ENCODE peak calls at places on chromosome X, in four cellular contexts. T, N, X and S are unnamed samples.
A peak's percentile ranks its signal among the peaks of the same experiment; 100 is the strongest.

GRCh38 chrX:49190783-49191032 is 4.5 kb upstream of the PRICKLE3 start:
- DNase-seq in T (no peak), N (no peak), X (no peak), S (no peak)

GRCh38 chrX:30904186-30904585 is 15.1 kb upstream of the TAB3 start:
- DNase-seq in T (no peak), N (no peak), X (no peak), S (no peak)

GRCh38 chrX:48695524-48695875 is 1.0 kb upstream of the SUV39H1 start:
- DNase-seq in T (no peak), N (no peak), X (no peak), S (no peak)

GRCh38 chrX:93454509-93454908 is 218.9 kb downstream of the NAP1L3 start:
- DNase-seq in T (no peak), N (no peak), X (no peak), S (no peak)

GRCh38 chrX:130002541-130002940 is 20.1 kb downstream of the BCORL1 start:
- DNase-seq in T (no peak), N (no peak), X (no peak), S (no peak)

GRCh38 chrX:41542151-41542935 is 95.2 kb downstream of the NYX start:
- DNase-seq in T (no peak), N (no peak), X (no peak), S (no peak)

GRCh38 chrX:40524423-40524822 is 56.3 kb upstream of the ATP6AP2 start:
- DNase-seq in T (no peak), N (no peak), X (no peak), S (no peak)

GRCh38 chrX:133444952-133445831 is 29.9 kb upstream of the GPC4 start:
- DNase-seq in T (no peak), N (no peak), X (no peak), S (no peak)

GRCh38 chrX:13084611-13085010 is 40.2 kb upstream of the FAM9C start:
- DNase-seq in T (no peak), N (no peak), X (no peak), S (no peak)

GRCh38 chrX:113741744-113742143 is 842.1 kb upstream of the HTR2C start:
- DNase-seq in T (no peak), N (no peak), X (peak; percentile 22), S (no peak)

GRCh38 chrX:65644621-65645287 is 22.7 kb upstream of the MSN start:
- DNase-seq in T (peak; percentile 33), N (peak; percentile 78), X (no peak), S (no peak)

GRCh38 chrX:72046447-72046846 is 85.3 kb downstream of the RTL5 start:
- DNase-seq in T (no peak), N (no peak), X (no peak), S (no peak)

GRCh38 chrX:147900349-147900748 is 11.4 kb upstream of the FMR1 start:
- DNase-seq in T (no peak), N (no peak), X (no peak), S (no peak)

GRCh38 chrX:94430091-94430490 is 756.1 kb downstream of the FAM133A start:
- DNase-seq in T (no peak), N (no peak), X (no peak), S (no peak)

GRCh38 chrX:154730271-154730883 is 20.5 kb downstream of the GAB3 start:
- DNase-seq in T (no peak), N (peak; percentile 47), X (no peak), S (no peak)

GRCh38 chrX:19702856-19703255 is 184.5 kb downstream of the SH3KBP1 start:
- DNase-seq in T (no peak), N (no peak), X (no peak), S (no peak)

GRCh38 chrX:16487620-16488380 is 162.2 kb upstream of the S100G start:
- DNase-seq in T (no peak), N (no peak), X (no peak), S (no peak)

GRCh38 chrX:16488959-16489358 is 161.0 kb upstream of the S100G start:
- DNase-seq in T (no peak), N (no peak), X (no peak), S (no peak)

GRCh38 chrX:16479206-16479869 is 170.6 kb upstream of the S100G start:
- DNase-seq in T (no peak), N (no peak), X (no peak), S (no peak)

GRCh38 chrX:16484338-16484737 is 165.6 kb upstream of the S100G start:
- DNase-seq in T (peak; percentile 70), N (no peak), X (no peak), S (no peak)
- TF ChIP-seq CTCF in T (no peak), N (no peak), X (no peak), S (no peak)

GRCh38 chrX:11546917-11547316 is 118.8 kb downstream of the ARHGAP6 start:
- DNase-seq in T (no peak), N (no peak), X (no peak), S (no peak)

GRCh38 chrX:11540532-11541377 is 125.0 kb downstream of the ARHGAP6 start:
- DNase-seq in T (no peak), N (peak; percentile 39), X (peak; percentile 15), S (peak; percentile 10)

GRCh38 chrX:11541510-11541909 is 124.2 kb downstream of the ARHGAP6 start:
- DNase-seq in T (no peak), N (no peak), X (no peak), S (no peak)

DNA sequence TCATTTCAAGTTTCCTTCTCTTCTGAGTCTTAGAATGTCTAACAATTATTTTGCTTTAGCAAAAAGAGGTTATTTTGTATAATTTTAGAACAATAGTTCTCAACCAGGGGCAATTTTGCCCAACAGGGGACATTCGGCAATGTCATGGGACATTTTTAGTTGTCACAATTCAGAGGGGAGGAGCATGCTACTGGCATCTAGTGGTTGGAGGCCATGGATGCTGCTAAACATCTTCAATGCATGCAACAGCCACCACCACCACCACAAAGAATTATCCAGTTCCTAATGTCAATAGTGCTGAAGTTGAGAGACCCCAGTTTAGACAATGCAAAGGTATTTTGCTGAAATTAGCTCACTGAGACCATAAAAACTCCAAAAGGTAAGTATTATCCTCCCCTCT is 122.5 kb downstream of the ARHGAP6 start:
- DNase-seq in T (no peak), N (no peak), X (no peak), S (no peak)
- TF ChIP-seq CTCF in T (no peak), N (no peak), X (peak; percentile 26), S (no peak)

DNA sequence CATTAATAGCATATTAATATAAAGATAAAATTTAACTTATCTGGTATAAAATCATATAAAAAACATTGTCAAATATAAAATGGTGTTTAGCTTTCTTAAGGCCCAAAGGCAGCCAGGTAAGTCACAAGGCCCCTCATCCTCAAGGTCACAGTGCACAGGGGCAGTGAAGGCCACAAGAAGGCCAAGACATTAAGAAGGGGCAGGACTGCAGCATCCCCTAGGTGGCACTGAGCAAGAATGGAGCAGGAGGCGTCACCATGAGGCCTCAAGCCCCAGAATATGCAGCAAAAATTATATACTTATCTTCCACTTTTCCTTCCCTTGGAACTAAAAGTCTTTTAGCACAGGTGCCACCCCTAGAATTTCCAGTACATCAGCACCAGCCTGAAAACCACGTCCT is 49.5 kb upstream of the MAGEA8 start:
- DNase-seq in T (no peak), N (no peak), X (no peak), S (no peak)
- TF ChIP-seq CTCF in T (no peak), N (no peak), X (no peak), S (no peak)

GRCh38 chrX:57083143-57083542 is 38.2 kb downstream of the SPIN2B start:
- DNase-seq in T (no peak), N (no peak), X (no peak), S (no peak)
- TF ChIP-seq CTCF in T (no peak), N (no peak), X (no peak), S (no peak)